ENCODE peak calls at places on chromosomes 3 and 15, in four cellular contexts. W, H, U and G are unnamed samples.

GRCh38 chr3:126746395-126747177 is 42.5 kb downstream of the CHCHD6 start:
- DNase-seq in W (peak), H (no peak), U (peak), G (peak)

GRCh38 chr3:43223670-43224364 is 62.5 kb upstream of the SNRK start:
- DNase-seq in W (no peak), H (no peak), U (no peak), G (no peak)

GRCh38 chr3:118817748-118818165 is 216.9 kb downstream of the IGSF11 start:
- DNase-seq in W (no peak), H (no peak), U (no peak), G (peak)

GRCh38 chr3:195388380-195388779 is 54.4 kb downstream of the ACAP2 start:
- DNase-seq in W (no peak), H (no peak), U (no peak), G (peak)

GRCh38 chr3:122392868-122393844 is 9.2 kb downstream of the FAM162A start:
- DNase-seq in W (no peak), H (no peak), U (no peak), G (peak)

GRCh38 chr3:152720941-152721718 is 113.8 kb upstream of the P2RY1 start:
- DNase-seq in W (no peak), H (no peak), U (no peak), G (no peak)

GRCh38 chr3:109545746-109546145 is 208.4 kb upstream of the DPPA4 start:
- DNase-seq in W (no peak), H (no peak), U (no peak), G (no peak)

GRCh38 chr3:194688207-194688711 is 2.6 kb downstream of the FAM43A start:
- DNase-seq in W (peak), H (no peak), U (no peak), G (no peak)

GRCh38 chr3:105850593-105850992 is 18.2 kb downstream of the CBLB start:
- DNase-seq in W (no peak), H (no peak), U (no peak), G (no peak)

GRCh38 chr3:155418426-155418825 is 124.9 kb upstream of the STRIT1 start:
- DNase-seq in W (peak), H (peak), U (no peak), G (no peak)

GRCh38 chr3:171459942-171460225 is 321 bp downstream of the TNIK start:
- DNase-seq in W (no peak), H (no peak), U (no peak), G (no peak)

GRCh38 chr15:34275154-34275553 is 50.3 kb downstream of the EMC4 start:
- DNase-seq in W (no peak), H (no peak), U (no peak), G (no peak)

GRCh38 chr3:72152551-72153476 is 367.9 kb upstream of the PROK2 start:
- DNase-seq in W (peak), H (peak), U (peak), G (peak)

GRCh38 chr15:99954361-99955180 is 221.3 kb upstream of the LYSMD4 start:
- DNase-seq in W (no peak), H (peak), U (no peak), G (peak)

GRCh38 chr15:64912926-64913325 is 1.2 kb downstream of the ANKDD1A start:
- DNase-seq in W (no peak), H (no peak), U (no peak), G (no peak)

GRCh38 chr15:49809894-49810594 is 189.2 kb downstream of the DTWD1 start:
- DNase-seq in W (no peak), H (no peak), U (no peak), G (no peak)

GRCh38 chr3:14295777-14296176 is 106.6 kb upstream of the SLC6A6 start:
- DNase-seq in W (no peak), H (no peak), U (no peak), G (peak)

GRCh38 chr3:147398841-147399534 is 7.4 kb downstream of the ZIC4 start:
- DNase-seq in W (no peak), H (no peak), U (no peak), G (no peak)

GRCh38 chr15:28260722-28261121 is 61.3 kb downstream of the HERC2 start:
- DNase-seq in W (peak), H (no peak), U (no peak), G (no peak)

GRCh38 chr15:90286678-90287077 is 21.2 kb downstream of the NGRN start:
- DNase-seq in W (no peak), H (no peak), U (no peak), G (peak)

GRCh38 chr3:47766186-47766585 is 15.5 kb downstream of the SMARCC1 start:
- DNase-seq in W (no peak), H (no peak), U (no peak), G (no peak)

GRCh38 chr3:58163234-58163633 is 47.5 kb downstream of the DNASE1L3 start:
- DNase-seq in W (peak), H (peak), U (peak), G (no peak)